ENCODE peak calls at places on chromosomes 11 and 22, in seven cellular contexts. J is H4; X is stimulated activated effector memory CD8-positive, alpha-beta T cell treated with anti-CD3 and anti-CD28 coated beads, Interleukin-12 subunit alpha, Interleukin-12 subunit beta, amount 100 ng/mL, for 72 hours; B is stimulated activated CD4-positive, alpha-beta T cell treated with anti-CD3 and anti-CD28 coated beads, Interleukin-1b, Interleukin-23, amount 100 ng/mL, for 4 hours; T is NT2/D1; P is endothelial cell; L is activated T-helper 9 cell treated with anti-CD3 and anti-CD28 coated beads, Interleukin-2, amount 50 U/mL, for 16 hours. A is an unnamed sample.

GRCh38 chr11:24637520-24637919 is 140.7 kb downstream of the LUZP2 start:
- DNase-seq in J (no peak), B (no peak), X (no peak), T (no peak), L (no peak), P (no peak), A (no peak)

GRCh38 chr11:17014774-17015638 is 792 bp upstream of the PLEKHA7 start:
- DNase-seq in P (peak; percentile 44), X (no peak), T (peak; percentile 33), B (peak; percentile 7), L (no peak), J (no peak), A (no peak)

GRCh38 chr22:19962246-19962908 is 20.8 kb upstream of the TXNRD2 start:
- DNase-seq in P (peak; percentile 85), X (no peak), B (peak; percentile 37), L (peak; percentile 42), T (peak; percentile 80), J (peak; percentile 41), A (no peak)

GRCh38 chr11:46322759-46323158 is 24.5 kb upstream of the DGKZ start:
- DNase-seq in L (no peak), J (no peak), P (no peak), T (no peak), B (no peak), X (no peak), A (no peak)

GRCh38 chr22:35195821-35196220 is 61.5 kb upstream of the HMGXB4 start:
- DNase-seq in P (no peak), B (no peak), T (no peak), L (no peak), X (no peak), J (no peak), A (no peak)

GRCh38 chr11:114310095-114310494 is 13.9 kb downstream of the NNMT start:
- DNase-seq in X (no peak), B (no peak), P (no peak), T (no peak), L (no peak), J (no peak), A (no peak)

GRCh38 chr11:79007811-79008294 is 433.0 kb downstream of the TENM4 start:
- DNase-seq in P (no peak), J (no peak), T (no peak), B (no peak), X (no peak), L (no peak), A (no peak)

GRCh38 chr11:130786586-130786985 is 129.7 kb downstream of the SNX19 start:
- DNase-seq in L (no peak), J (no peak), X (no peak), B (no peak), P (no peak), T (no peak), A (no peak)

GRCh38 chr22:23216331-23217170 is 36.2 kb downstream of the BCR start:
- DNase-seq in X (peak; percentile 26), P (no peak), L (peak; percentile 28), B (no peak), T (no peak), J (peak; percentile 31), A (no peak)

GRCh38 chr22:20217563-20217962 is 50.6 kb downstream of the RTN4R start:
- DNase-seq in J (no peak), L (no peak), X (no peak), P (no peak), B (no peak), T (no peak), A (no peak)

GRCh38 chr11:86537541-86538222 is 134.7 kb downstream of the ME3 start:
- DNase-seq in P (peak; percentile 10), X (no peak), T (no peak), B (no peak), J (no peak), L (no peak), A (no peak)

GRCh38 chr11:113874920-113875413 is 405 bp downstream of the USP28 start:
- DNase-seq in L (peak; percentile 30), B (peak; percentile 36), T (no peak), P (no peak), X (no peak), J (no peak), A (no peak)

GRCh38 chr22:44406581-44407403 is 91.2 kb downstream of the RTL6 start:
- DNase-seq in T (peak; percentile 69), X (no peak), J (no peak), P (no peak), B (no peak), L (no peak), A (peak; percentile 38)

GRCh38 chr11:85902353-85902752 is 47.2 kb downstream of the CCDC83 start:
- DNase-seq in B (no peak), P (no peak), T (no peak), L (no peak), J (no peak), X (no peak), A (no peak)

GRCh38 chr11:88886796-88887195 is 179.0 kb downstream of the GRM5 start:
- DNase-seq in T (peak; percentile 52), X (no peak), J (peak; percentile 45), P (peak; percentile 24), L (no peak), B (no peak), A (peak; percentile 23)

GRCh38 chr11:33610903-33611302 is 89.7 kb downstream of the C11orf91 start:
- DNase-seq in X (no peak), P (no peak), B (no peak), J (no peak), T (no peak), L (no peak), A (no peak)

GRCh38 chr11:84419576-84419975 is 1133.4 kb upstream of the CCDC90B start:
- DNase-seq in L (no peak), T (no peak), J (no peak), X (no peak), P (no peak), B (no peak), A (no peak)

GRCh38 chr11:127843483-127844396 is 743.6 kb downstream of the ETS1 start:
- DNase-seq in X (peak; percentile 42), J (peak; percentile 64), T (peak; percentile 66), L (peak; percentile 7), P (peak; percentile 83), B (peak; percentile 53), A (peak; percentile 35)

GRCh38 chr22:22465094-22465602 is 43.4 kb downstream of the ZNF280B start:
- DNase-seq in T (no peak), B (no peak), X (no peak), P (no peak), L (no peak), J (no peak), A (no peak)

GRCh38 chr11:125950696-125951645 is 5.1 kb downstream of the VSIG10L2 start:
- DNase-seq in B (no peak), J (no peak), T (no peak), L (no peak), X (no peak), P (no peak), A (no peak)

GRCh38 chr22:36160499-36160942 is at the start of gene APOL3:
- DNase-seq in B (no peak), P (no peak), J (peak; percentile 43), L (peak; percentile 15), X (no peak), T (no peak), A (no peak)

GRCh38 chr11:78290293-78291176 is 101.8 kb downstream of the USP35 start:
- DNase-seq in P (no peak), J (peak; percentile 53), T (no peak), L (no peak), X (no peak), B (no peak), A (no peak)

GRCh38 chr11:65787649-65788622 is 1.1 kb downstream of the OVOL1 start:
- DNase-seq in P (no peak), B (no peak), J (no peak), X (no peak), T (no peak), L (no peak), A (no peak)

GRCh38 chr11:106012744-106013143 is 9.3 kb downstream of the MSANTD4 start:
- DNase-seq in P (no peak), X (no peak), L (no peak), J (no peak), B (no peak), T (no peak), A (no peak)

GRCh38 chr11:101336858-101337257 is 207.2 kb upstream of the PGR start:
- DNase-seq in B (no peak), X (no peak), T (no peak), L (no peak), J (no peak), P (no peak), A (peak; percentile 3)

GRCh38 chr11:75924966-75925784 is 110.2 kb downstream of the UVRAG start:
- DNase-seq in B (no peak), T (no peak), X (no peak), P (no peak), L (no peak), J (no peak), A (no peak)

A was measured in iPS DF 19.7.